ENCODE peak calls at places on chromosome 22, in five cellular contexts. One of them, this sample, is unnamed.

GRCh38 chr22:25153961-25154685 is 45.5 kb upstream of the CRYBB3 start:
- DNase-seq in fibroblast of lung: peak
- DNase-seq in Peyer's patch: no peak
- DNase-seq in psoas muscle: peak
- DNase-seq in HCT116: no peak
- DNase-seq in this sample: no peak

GRCh38 chr22:44979154-44979553 is 30.7 kb downstream of the PHF21B start:
- DNase-seq in fibroblast of lung: no peak
- DNase-seq in Peyer's patch: no peak
- DNase-seq in psoas muscle: no peak
- DNase-seq in HCT116: no peak
- DNase-seq in this sample: no peak

GRCh38 chr22:46087816-46088277 is 62.5 kb upstream of the PPARA start:
- DNase-seq in fibroblast of lung: peak
- DNase-seq in Peyer's patch: peak
- DNase-seq in psoas muscle: peak
- DNase-seq in HCT116: no peak
- DNase-seq in this sample: no peak

GRCh38 chr22:42630901-42631602 is 9.3 kb downstream of the ATP5MGL start:
- DNase-seq in fibroblast of lung: no peak
- DNase-seq in Peyer's patch: peak
- DNase-seq in psoas muscle: no peak
- DNase-seq in HCT116: no peak
- DNase-seq in this sample: no peak

GRCh38 chr22:22681221-22681739 is 36.9 kb downstream of the GGTLC2 start:
- DNase-seq in fibroblast of lung: peak
- DNase-seq in Peyer's patch: no peak
- DNase-seq in psoas muscle: no peak
- DNase-seq in HCT116: no peak
- DNase-seq in this sample: no peak

GRCh38 chr22:40491990-40492631 is 121.7 kb downstream of the SGSM3 start:
- DNase-seq in fibroblast of lung: peak
- DNase-seq in Peyer's patch: no peak
- DNase-seq in psoas muscle: no peak
- DNase-seq in HCT116: no peak
- DNase-seq in this sample: no peak

GRCh38 chr22:24186892-24187670 is 5.8 kb downstream of the SUSD2 start:
- DNase-seq in fibroblast of lung: no peak
- DNase-seq in Peyer's patch: no peak
- DNase-seq in psoas muscle: no peak
- DNase-seq in HCT116: no peak
- DNase-seq in this sample: no peak

GRCh38 chr22:45505991-45506743 is 3.5 kb downstream of the FBLN1 start:
- DNase-seq in fibroblast of lung: no peak
- DNase-seq in Peyer's patch: peak
- DNase-seq in psoas muscle: no peak
- DNase-seq in HCT116: no peak
- DNase-seq in this sample: no peak

GRCh38 chr22:49008682-49009235 is 818.9 kb downstream of the BRD1 start:
- DNase-seq in fibroblast of lung: no peak
- DNase-seq in Peyer's patch: no peak
- DNase-seq in psoas muscle: no peak
- DNase-seq in HCT116: no peak
- DNase-seq in this sample: no peak

GRCh38 chr22:26143801-26144325 is 25.4 kb upstream of the SEZ6L start:
- DNase-seq in fibroblast of lung: no peak
- DNase-seq in Peyer's patch: no peak
- DNase-seq in psoas muscle: no peak
- DNase-seq in HCT116: no peak
- DNase-seq in this sample: no peak

GRCh38 chr22:43750751-43751150 is 61.4 kb downstream of the EFCAB6 start:
- DNase-seq in fibroblast of lung: no peak
- DNase-seq in Peyer's patch: no peak
- DNase-seq in psoas muscle: no peak
- DNase-seq in HCT116: no peak
- DNase-seq in this sample: no peak

GRCh38 chr22:28711820-28712777 is 29.5 kb downstream of the CHEK2 start:
- DNase-seq in fibroblast of lung: peak
- DNase-seq in Peyer's patch: no peak
- DNase-seq in psoas muscle: no peak
- DNase-seq in HCT116: no peak
- DNase-seq in this sample: no peak

GRCh38 chr22:35987487-35987886 is 41.1 kb downstream of the RBFOX2 start:
- DNase-seq in fibroblast of lung: peak
- DNase-seq in Peyer's patch: no peak
- DNase-seq in psoas muscle: no peak
- DNase-seq in HCT116: no peak
- DNase-seq in this sample: no peak

GRCh38 chr22:24681236-24681635 is 78.2 kb downstream of the GGT1 start:
- DNase-seq in fibroblast of lung: peak
- DNase-seq in Peyer's patch: no peak
- DNase-seq in psoas muscle: no peak
- DNase-seq in HCT116: no peak
- DNase-seq in this sample: no peak

GRCh38 chr22:22109693-22110466 is 127.3 kb upstream of the TOP3B start:
- DNase-seq in fibroblast of lung: no peak
- DNase-seq in Peyer's patch: no peak
- DNase-seq in psoas muscle: no peak
- DNase-seq in HCT116: no peak
- DNase-seq in this sample: peak

GRCh38 chr22:19228174-19228573 is 49.6 kb upstream of the SLC25A1 start:
- DNase-seq in fibroblast of lung: no peak
- DNase-seq in Peyer's patch: no peak
- DNase-seq in psoas muscle: no peak
- DNase-seq in HCT116: no peak
- DNase-seq in this sample: no peak

GRCh38 chr22:36911887-36912661 is 1.4 kb upstream of the CSF2RB start:
- DNase-seq in fibroblast of lung: peak
- DNase-seq in Peyer's patch: no peak
- DNase-seq in psoas muscle: no peak
- DNase-seq in HCT116: no peak
- DNase-seq in this sample: no peak

GRCh38 chr22:29330291-29330690 is 14.8 kb upstream of the RASL10A start:
- DNase-seq in fibroblast of lung: no peak
- DNase-seq in Peyer's patch: no peak
- DNase-seq in psoas muscle: no peak
- DNase-seq in HCT116: no peak
- DNase-seq in this sample: no peak

GRCh38 chr22:17785185-17786184 is 11.2 kb upstream of the BID start:
- DNase-seq in fibroblast of lung: no peak
- DNase-seq in Peyer's patch: peak
- DNase-seq in psoas muscle: peak
- DNase-seq in HCT116: peak
- DNase-seq in this sample: peak
- H3K27ac ChIP-seq in fibroblast of lung: no peak
- H3K27ac ChIP-seq in Peyer's patch: no peak
- H3K27ac ChIP-seq in psoas muscle: peak
- H3K27ac ChIP-seq in HCT116: no peak
- H3K27ac ChIP-seq in this sample: no peak

DNA sequence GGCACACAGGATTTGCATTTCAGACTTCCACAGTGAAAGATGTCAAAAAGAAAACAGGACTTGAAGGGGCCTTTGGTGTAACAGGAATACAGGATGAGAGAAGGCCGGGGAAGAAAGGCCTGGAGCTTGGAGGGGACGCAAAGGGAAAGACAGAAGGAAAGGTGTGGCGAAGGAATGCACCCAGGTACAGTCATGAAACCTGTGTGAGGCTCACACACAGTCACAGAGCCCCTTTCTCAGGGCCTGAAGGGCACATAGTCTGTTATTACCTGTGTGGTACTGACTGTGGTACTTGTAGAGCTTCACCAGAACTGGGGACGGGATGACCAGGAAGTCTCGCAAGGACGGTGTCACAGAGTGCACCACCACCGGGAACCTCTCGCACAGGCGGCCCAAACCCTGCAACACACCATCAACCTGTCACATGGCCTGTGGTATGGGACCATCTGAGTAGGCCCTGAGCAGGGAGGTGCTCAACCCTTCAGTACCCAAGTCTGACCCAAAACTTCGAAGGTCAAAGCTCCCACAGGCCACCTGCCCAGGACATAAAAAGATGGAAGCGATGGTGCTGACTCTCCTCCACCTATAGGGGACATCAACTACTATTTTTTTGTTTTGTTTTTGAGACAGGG is 29.1 kb downstream of the SERPIND1 start:
- DNase-seq in fibroblast of lung: no peak
- DNase-seq in Peyer's patch: no peak
- DNase-seq in psoas muscle: no peak
- DNase-seq in HCT116: no peak
- DNase-seq in this sample: no peak
- H3K27ac ChIP-seq in fibroblast of lung: no peak
- H3K27ac ChIP-seq in Peyer's patch: no peak
- H3K27ac ChIP-seq in psoas muscle: no peak
- H3K27ac ChIP-seq in HCT116: no peak
- H3K27ac ChIP-seq in this sample: no peak

DNA sequence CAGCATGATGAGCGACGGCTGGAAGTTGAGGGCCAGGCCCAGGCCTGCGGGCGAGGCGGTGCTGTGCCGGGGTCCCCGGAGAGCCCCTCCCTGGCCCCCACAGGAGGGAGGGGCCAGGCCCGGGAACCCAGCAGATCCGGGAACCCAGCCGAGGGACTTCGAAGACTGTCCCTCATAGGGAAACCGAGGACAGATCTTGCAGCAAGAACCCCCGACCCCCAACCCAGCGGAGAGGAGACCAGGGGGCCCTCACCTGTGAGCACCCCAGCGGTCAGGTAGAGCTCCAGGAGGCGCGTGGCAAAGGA is 2.4 kb downstream of the SLC16A8 start:
- DNase-seq in fibroblast of lung: no peak
- DNase-seq in Peyer's patch: no peak
- DNase-seq in psoas muscle: no peak
- DNase-seq in HCT116: no peak
- DNase-seq in this sample: no peak
- H3K27ac ChIP-seq in fibroblast of lung: no peak
- H3K27ac ChIP-seq in Peyer's patch: no peak
- H3K27ac ChIP-seq in psoas muscle: no peak
- H3K27ac ChIP-seq in HCT116: no peak
- H3K27ac ChIP-seq in this sample: no peak

DNA sequence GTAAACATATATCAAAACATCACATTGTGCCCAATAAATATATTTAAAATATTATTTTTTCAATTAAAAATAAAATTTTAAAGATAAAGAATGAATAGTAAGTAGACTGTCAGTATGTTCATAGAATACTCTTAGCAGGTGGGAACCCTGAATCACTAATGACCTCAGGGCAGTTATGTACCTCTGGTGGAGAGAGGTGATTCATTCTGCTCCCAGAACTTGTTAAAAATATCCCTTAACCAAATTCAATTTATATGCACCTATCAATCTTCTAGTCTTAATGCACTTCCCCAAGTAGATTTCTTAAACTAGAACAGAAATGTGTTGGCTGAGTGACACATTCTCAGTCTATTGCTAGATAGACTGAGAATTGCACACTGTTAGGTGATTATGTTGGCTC is 183.9 kb upstream of the SYN3 start:
- DNase-seq in fibroblast of lung: no peak
- DNase-seq in Peyer's patch: no peak
- DNase-seq in psoas muscle: no peak
- DNase-seq in HCT116: no peak
- DNase-seq in this sample: no peak
- H3K27ac ChIP-seq in fibroblast of lung: no peak
- H3K27ac ChIP-seq in Peyer's patch: no peak
- H3K27ac ChIP-seq in psoas muscle: no peak
- H3K27ac ChIP-seq in HCT116: no peak
- H3K27ac ChIP-seq in this sample: no peak

This sample was measured in iPS DF 6.9.